ENCODE peak calls at places on chromosome 1, in seven cellular contexts. F is globus pallidus; S is EL; J is activated T-helper 1 cell treated with anti-CD3 and anti-CD28 coated beads, Interleukin-2, amount 50 U/mL, for 16 hours; B is CD8-positive, alpha-beta T cell; L is effector CD4-positive, alpha-beta T cell; C is natural killer cell treated with Interleukin-12 subunit alpha and Interleukin-12 subunit beta and Interleukin-15 and Interleukin-18, amount 100 ng/mL, for 72 hours. H is an unnamed sample.

GRCh38 chr1:28984311-28984684 is 69.9 kb downstream of the EPB41 start:
- DNase-seq in F (no peak), S (no peak), J (no peak), B (no peak), L (no peak), C (no peak), H (no peak)

GRCh38 chr1:204150702-204151561 is 912 bp downstream of the ETNK2 start:
- DNase-seq in F (no peak), S (no peak), J (no peak), B (peak; percentile 47), L (no peak), C (no peak), H (no peak)

GRCh38 chr1:230431517-230431916 is 5.4 kb upstream of the PGBD5 start:
- DNase-seq in F (no peak), S (no peak), J (no peak), B (no peak), L (no peak), C (no peak), H (no peak)

GRCh38 chr1:58152709-58153108 is 393.8 kb downstream of the OMA1 start:
- DNase-seq in F (no peak), S (no peak), J (no peak), B (no peak), L (no peak), C (no peak), H (no peak)

GRCh38 chr1:57345916-57346315 is 77.9 kb downstream of the DAB1 start:
- DNase-seq in F (no peak), S (no peak), J (no peak), B (no peak), L (no peak), C (no peak), H (no peak)

GRCh38 chr1:84146375-84147032 is 2.4 kb downstream of the PRKACB start:
- DNase-seq in F (no peak), S (peak; percentile 61), J (no peak), B (no peak), L (no peak), C (no peak), H (no peak)

GRCh38 chr1:174746024-174746808 is 253.5 kb upstream of the CACYBP start:
- DNase-seq in F (no peak), S (no peak), J (no peak), B (no peak), L (no peak), C (no peak), H (no peak)

GRCh38 chr1:202315576-202316168 is 26.1 kb downstream of the UBE2T start:
- DNase-seq in F (peak; percentile 53), S (peak; percentile 61), J (peak; percentile 57), B (peak; percentile 77), L (peak; percentile 64), C (peak; percentile 77), H (peak; percentile 56)